ENCODE peak calls at places on chromosomes 1 and 21, in seven cellular contexts. One of them, this sample, is unnamed.

GRCh38 chr1:155051342-155051776 is 243 bp downstream of the ADAM15 start:
- DNase-seq in uterus: no peak
- DNase-seq in transverse colon: no peak
- DNase-seq in small intestine: no peak
- DNase-seq in prostate gland: no peak
- DNase-seq in ovary: no peak
- DNase-seq in neuronal stem cell: peak; percentile 24
- DNase-seq in this sample: no peak

GRCh38 chr1:154736840-154737239 is 128.9 kb upstream of the ADAR start:
- DNase-seq in uterus: peak; percentile 67
- DNase-seq in transverse colon: no peak
- DNase-seq in small intestine: no peak
- DNase-seq in prostate gland: no peak
- DNase-seq in ovary: no peak
- DNase-seq in neuronal stem cell: no peak
- DNase-seq in this sample: no peak

GRCh38 chr1:229579101-229579651 is 20.7 kb upstream of the ABCB10 start:
- DNase-seq in uterus: no peak
- DNase-seq in transverse colon: no peak
- DNase-seq in small intestine: no peak
- DNase-seq in prostate gland: peak; percentile 66
- DNase-seq in ovary: no peak
- DNase-seq in neuronal stem cell: peak; percentile 21
- DNase-seq in this sample: peak; percentile 88

GRCh38 chr1:116820362-116820761 is 66.1 kb downstream of the CD2 start:
- DNase-seq in uterus: peak; percentile 70
- DNase-seq in transverse colon: no peak
- DNase-seq in small intestine: no peak
- DNase-seq in prostate gland: no peak
- DNase-seq in ovary: peak; percentile 51
- DNase-seq in neuronal stem cell: no peak
- DNase-seq in this sample: peak; percentile 73

GRCh38 chr21:33411949-33412430 is 8.8 kb downstream of the IFNGR2 start:
- DNase-seq in uterus: no peak
- DNase-seq in transverse colon: peak; percentile 68
- DNase-seq in small intestine: peak; percentile 93
- DNase-seq in prostate gland: no peak
- DNase-seq in ovary: peak; percentile 36
- DNase-seq in neuronal stem cell: no peak
- DNase-seq in this sample: no peak

GRCh38 chr1:12202577-12202976 is 27.3 kb upstream of the VPS13D start:
- DNase-seq in uterus: no peak
- DNase-seq in transverse colon: no peak
- DNase-seq in small intestine: no peak
- DNase-seq in prostate gland: no peak
- DNase-seq in ovary: no peak
- DNase-seq in neuronal stem cell: no peak
- DNase-seq in this sample: no peak

GRCh38 chr1:31653761-31654160 is 9.1 kb upstream of the PEF1 start:
- DNase-seq in uterus: no peak
- DNase-seq in transverse colon: no peak
- DNase-seq in small intestine: no peak
- DNase-seq in prostate gland: no peak
- DNase-seq in ovary: no peak
- DNase-seq in neuronal stem cell: no peak
- DNase-seq in this sample: no peak

GRCh38 chr1:66606359-66607142 is 72.6 kb downstream of the SGIP1 start:
- DNase-seq in uterus: no peak
- DNase-seq in transverse colon: no peak
- DNase-seq in small intestine: no peak
- DNase-seq in prostate gland: no peak
- DNase-seq in ovary: no peak
- DNase-seq in neuronal stem cell: no peak
- DNase-seq in this sample: no peak

GRCh38 chr1:20068722-20069121 is 1.3 kb upstream of the PLA2G5 start:
- DNase-seq in uterus: no peak
- DNase-seq in transverse colon: no peak
- DNase-seq in small intestine: no peak
- DNase-seq in prostate gland: no peak
- DNase-seq in ovary: no peak
- DNase-seq in neuronal stem cell: no peak
- DNase-seq in this sample: no peak

GRCh38 chr1:193355179-193355578 is 168.8 kb upstream of the B3GALT2 start:
- DNase-seq in uterus: no peak
- DNase-seq in transverse colon: no peak
- DNase-seq in small intestine: peak; percentile 97
- DNase-seq in prostate gland: no peak
- DNase-seq in ovary: no peak
- DNase-seq in neuronal stem cell: no peak
- DNase-seq in this sample: no peak

GRCh38 chr1:182446033-182446669 is 3.8 kb upstream of the RGSL1 start:
- DNase-seq in uterus: no peak
- DNase-seq in transverse colon: peak; percentile 16
- DNase-seq in small intestine: peak; percentile 58
- DNase-seq in prostate gland: no peak
- DNase-seq in ovary: no peak
- DNase-seq in neuronal stem cell: peak; percentile 18
- DNase-seq in this sample: no peak

GRCh38 chr1:153945131-153945794 is 1.3 kb downstream of the DENND4B start:
- DNase-seq in uterus: no peak
- DNase-seq in transverse colon: peak; percentile 65
- DNase-seq in small intestine: peak; percentile 46
- DNase-seq in prostate gland: no peak
- DNase-seq in ovary: peak; percentile 41
- DNase-seq in neuronal stem cell: no peak
- DNase-seq in this sample: no peak

GRCh38 chr1:41900611-41901444 is 17.9 kb downstream of the HIVEP3 start:
- DNase-seq in uterus: no peak
- DNase-seq in transverse colon: peak; percentile 31
- DNase-seq in small intestine: peak; percentile 45
- DNase-seq in prostate gland: no peak
- DNase-seq in ovary: no peak
- DNase-seq in neuronal stem cell: no peak
- DNase-seq in this sample: no peak

GRCh38 chr1:108811611-108812010 is 45.3 kb downstream of the AKNAD1 start:
- DNase-seq in uterus: no peak
- DNase-seq in transverse colon: no peak
- DNase-seq in small intestine: no peak
- DNase-seq in prostate gland: no peak
- DNase-seq in ovary: no peak
- DNase-seq in neuronal stem cell: no peak
- DNase-seq in this sample: no peak

GRCh38 chr1:209877109-209877764 is 49.5 kb downstream of the UTP25 start:
- DNase-seq in uterus: no peak
- DNase-seq in transverse colon: no peak
- DNase-seq in small intestine: no peak
- DNase-seq in prostate gland: no peak
- DNase-seq in ovary: no peak
- DNase-seq in neuronal stem cell: no peak
- DNase-seq in this sample: no peak

GRCh38 chr1:244791061-244791460 is 44.4 kb upstream of the COX20 start:
- DNase-seq in uterus: no peak
- DNase-seq in transverse colon: no peak
- DNase-seq in small intestine: no peak
- DNase-seq in prostate gland: no peak
- DNase-seq in ovary: no peak
- DNase-seq in neuronal stem cell: no peak
- DNase-seq in this sample: no peak

GRCh38 chr1:183241446-183241845 is 55.4 kb downstream of the LAMC2 start:
- DNase-seq in uterus: no peak
- DNase-seq in transverse colon: no peak
- DNase-seq in small intestine: no peak
- DNase-seq in prostate gland: no peak
- DNase-seq in ovary: no peak
- DNase-seq in neuronal stem cell: no peak
- DNase-seq in this sample: no peak

GRCh38 chr1:2335721-2336475 is 55.5 kb downstream of the MORN1 start:
- DNase-seq in uterus: no peak
- DNase-seq in transverse colon: no peak
- DNase-seq in small intestine: no peak
- DNase-seq in prostate gland: peak; percentile 72
- DNase-seq in ovary: no peak
- DNase-seq in neuronal stem cell: no peak
- DNase-seq in this sample: no peak

GRCh38 chr1:110035236-110035752 is 870 bp downstream of the STRIP1 start:
- DNase-seq in uterus: no peak
- DNase-seq in transverse colon: no peak
- DNase-seq in small intestine: no peak
- DNase-seq in prostate gland: no peak
- DNase-seq in ovary: no peak
- DNase-seq in neuronal stem cell: peak; percentile 11
- DNase-seq in this sample: no peak

GRCh38 chr1:29120955-29121485 is 2.7 kb downstream of the TMEM200B start:
- DNase-seq in uterus: peak; percentile 75
- DNase-seq in transverse colon: peak; percentile 61
- DNase-seq in small intestine: peak; percentile 55
- DNase-seq in prostate gland: no peak
- DNase-seq in ovary: peak; percentile 54
- DNase-seq in neuronal stem cell: peak; percentile 44
- DNase-seq in this sample: no peak

GRCh38 chr1:99531578-99532570 is 114.0 kb upstream of the PALMD start:
- DNase-seq in uterus: no peak
- DNase-seq in transverse colon: no peak
- DNase-seq in small intestine: no peak
- DNase-seq in prostate gland: no peak
- DNase-seq in ovary: no peak
- DNase-seq in neuronal stem cell: no peak
- DNase-seq in this sample: no peak

GRCh38 chr1:216119600-216119999 is 303.6 kb downstream of the USH2A start:
- DNase-seq in uterus: no peak
- DNase-seq in transverse colon: no peak
- DNase-seq in small intestine: peak; percentile 39
- DNase-seq in prostate gland: no peak
- DNase-seq in ovary: no peak
- DNase-seq in neuronal stem cell: no peak
- DNase-seq in this sample: no peak

DNA sequence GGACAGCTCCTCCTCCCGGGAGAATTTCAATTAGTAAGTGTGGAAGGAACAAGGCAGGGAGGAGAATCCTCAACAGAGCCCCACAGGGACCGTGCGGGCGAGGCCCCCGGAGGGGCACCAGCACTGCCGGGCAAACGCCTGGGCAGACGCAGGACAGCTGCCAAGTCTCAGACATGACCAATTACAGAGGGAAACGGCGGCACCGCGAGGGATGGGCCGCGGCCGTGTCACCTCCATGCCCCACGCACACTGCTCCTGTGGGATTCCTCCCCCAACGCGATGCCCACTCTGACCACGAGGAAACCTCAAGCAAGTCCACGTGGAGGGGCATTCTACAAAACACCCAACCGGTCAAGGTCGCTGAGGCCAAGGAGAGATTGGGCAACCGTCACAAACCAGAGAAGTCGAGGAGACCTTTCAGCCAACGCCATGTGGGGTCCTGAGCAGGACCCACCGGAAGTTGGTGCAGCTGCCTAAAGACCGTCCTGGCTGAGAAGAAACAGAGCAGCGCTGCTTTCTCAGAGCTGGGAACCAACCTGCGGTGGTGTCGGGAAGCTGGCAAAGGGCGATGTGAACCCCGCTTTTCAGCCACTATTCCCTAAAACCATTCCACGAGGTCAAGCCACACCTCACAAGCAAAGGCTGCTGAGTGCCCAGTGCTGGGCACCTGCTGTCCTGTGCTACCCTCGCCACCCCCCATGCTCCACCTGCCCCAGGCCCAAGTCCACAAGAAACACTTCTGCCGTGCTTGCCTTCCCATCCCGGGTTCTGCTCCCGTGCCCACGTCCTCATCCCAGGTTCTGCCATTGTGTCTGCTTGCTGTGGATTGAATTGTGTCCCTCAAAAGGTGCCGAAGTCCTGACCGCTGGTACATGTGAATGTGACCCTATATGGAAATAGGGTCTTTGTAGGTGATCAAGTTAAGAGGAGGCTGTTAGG is 1.4 kb upstream of the KRTAP10-4 start:
- DNase-seq in uterus: no peak
- DNase-seq in transverse colon: no peak
- DNase-seq in small intestine: no peak
- DNase-seq in prostate gland: no peak
- DNase-seq in ovary: no peak
- DNase-seq in neuronal stem cell: no peak
- DNase-seq in this sample: no peak
- H3K4me3 ChIP-seq in uterus: no peak overlapping the region
- H3K4me3 ChIP-seq in transverse colon: no peak overlapping the region
- H3K4me3 ChIP-seq in small intestine: no peak overlapping the region
- H3K4me3 ChIP-seq in prostate gland: no peak overlapping the region
- H3K4me3 ChIP-seq in ovary: no peak overlapping the region
- H3K4me3 ChIP-seq in neuronal stem cell: no peak overlapping the region
- H3K4me3 ChIP-seq in this sample: no peak overlapping the region

GRCh38 chr1:234920843-234921140 is 207.8 kb downstream of the TOMM20 start:
- DNase-seq in uterus: no peak
- DNase-seq in transverse colon: no peak
- DNase-seq in small intestine: no peak
- DNase-seq in prostate gland: no peak
- DNase-seq in ovary: no peak
- DNase-seq in neuronal stem cell: no peak
- DNase-seq in this sample: no peak
- H3K27ac ChIP-seq in uterus: peak overlapping the region; percentile 83
- H3K27ac ChIP-seq in transverse colon: peak overlapping the region; percentile 3
- H3K27ac ChIP-seq in small intestine: peak overlapping the region; percentile 62
- H3K27ac ChIP-seq in prostate gland: no peak overlapping the region
- H3K27ac ChIP-seq in ovary: no peak overlapping the region
- H3K27ac ChIP-seq in neuronal stem cell: no peak overlapping the region
- H3K27ac ChIP-seq in this sample: no peak overlapping the region

DNA sequence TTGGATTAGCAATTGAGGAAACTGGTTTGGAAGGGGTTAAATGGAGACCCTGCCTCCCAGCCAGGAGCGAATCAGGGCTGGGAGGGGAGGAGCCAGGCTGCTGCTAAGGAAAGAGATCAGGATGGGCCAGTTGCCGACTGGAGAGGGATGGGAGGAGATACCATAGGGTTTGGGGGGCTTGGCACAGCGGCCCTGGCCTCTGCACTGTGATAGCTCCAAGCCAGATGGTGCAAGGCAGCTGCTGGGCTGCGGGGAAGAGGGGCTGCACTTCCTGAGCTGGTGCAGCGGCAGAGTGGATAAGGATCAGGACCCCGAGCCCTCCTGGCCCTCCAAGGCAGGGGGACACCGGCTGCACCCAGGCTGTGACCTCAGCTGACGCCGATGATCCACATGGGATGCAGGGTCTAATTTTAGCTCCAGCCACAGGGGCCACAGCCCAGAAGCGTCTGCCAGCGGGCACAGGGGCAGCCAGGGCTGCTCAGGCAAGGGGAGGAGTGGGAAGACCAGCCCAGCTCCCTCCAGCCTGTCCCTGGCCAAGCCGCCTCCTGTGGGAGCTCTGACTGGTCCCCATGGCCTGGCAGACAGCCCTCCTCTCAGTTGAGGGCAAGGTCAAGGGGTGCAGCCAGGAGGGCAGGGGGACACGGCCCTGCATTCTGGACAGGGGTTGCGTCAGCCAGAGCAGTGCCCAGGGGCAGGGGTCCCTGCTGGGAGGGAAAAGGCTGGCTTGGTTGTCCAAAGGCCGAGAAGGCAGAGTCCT is at the start of gene EXTL1:
- DNase-seq in uterus: no peak
- DNase-seq in transverse colon: no peak
- DNase-seq in small intestine: no peak
- DNase-seq in prostate gland: no peak
- DNase-seq in ovary: peak; percentile 64
- DNase-seq in neuronal stem cell: peak; percentile 68
- DNase-seq in this sample: peak; percentile 78
- H3K4me3 ChIP-seq in uterus: peak within 1 kb of the TSS; percentile 33
- H3K4me3 ChIP-seq in transverse colon: no peak within 1 kb of the TSS
- H3K4me3 ChIP-seq in small intestine: no peak within 1 kb of the TSS
- H3K4me3 ChIP-seq in prostate gland: no peak within 1 kb of the TSS
- H3K4me3 ChIP-seq in ovary: peak within 1 kb of the TSS; percentile 16
- H3K4me3 ChIP-seq in neuronal stem cell: peak within 1 kb of the TSS; percentile 22
- H3K4me3 ChIP-seq in this sample: peak within 1 kb of the TSS; percentile 70

GRCh38 chr1:200453544-200453905 is 43.7 kb upstream of the ZNF281 start:
- DNase-seq in uterus: no peak
- DNase-seq in transverse colon: no peak
- DNase-seq in small intestine: no peak
- DNase-seq in prostate gland: no peak
- DNase-seq in ovary: no peak
- DNase-seq in neuronal stem cell: no peak
- DNase-seq in this sample: no peak
- H3K27ac ChIP-seq in uterus: no peak overlapping the region
- H3K27ac ChIP-seq in transverse colon: no peak overlapping the region
- H3K27ac ChIP-seq in small intestine: no peak overlapping the region
- H3K27ac ChIP-seq in prostate gland: no peak overlapping the region
- H3K27ac ChIP-seq in ovary: no peak overlapping the region
- H3K27ac ChIP-seq in neuronal stem cell: no peak overlapping the region
- H3K27ac ChIP-seq in this sample: no peak overlapping the region

This sample was measured in dorsolateral prefrontal cortex.